ENCODE peak calls at places on chromosome 13, in eight cellular contexts. One of them, this sample, is unnamed.

GRCh38 chr13:22455036-22455435 is 725.7 kb upstream of the SGCG start:
- DNase-seq in mucosa of descending colon: no peak
- DNase-seq in nephron progenitor cell: no peak
- DNase-seq in NCI-H1092: peak; percentile 6
- DNase-seq in SW 1271: no peak
- DNase-seq in ureter: no peak
- DNase-seq in aorta: no peak
- DNase-seq in tibial nerve: no peak
- DNase-seq in this sample: no peak

GRCh38 chr13:101289764-101290163 is 126.5 kb downstream of the NALCN start:
- DNase-seq in mucosa of descending colon: no peak
- DNase-seq in nephron progenitor cell: peak; percentile 80
- DNase-seq in NCI-H1092: peak; percentile 84
- DNase-seq in SW 1271: peak; percentile 75
- DNase-seq in ureter: no peak
- DNase-seq in aorta: no peak
- DNase-seq in tibial nerve: no peak
- DNase-seq in this sample: peak; percentile 10

GRCh38 chr13:39273953-39274352 is 235.7 kb downstream of the NHLRC3 start:
- DNase-seq in mucosa of descending colon: peak; percentile 62
- DNase-seq in nephron progenitor cell: no peak
- DNase-seq in NCI-H1092: no peak
- DNase-seq in SW 1271: no peak
- DNase-seq in ureter: no peak
- DNase-seq in aorta: no peak
- DNase-seq in tibial nerve: no peak
- DNase-seq in this sample: peak; percentile 38

GRCh38 chr13:33249066-33249465 is 36.5 kb downstream of the STARD13 start:
- DNase-seq in mucosa of descending colon: no peak
- DNase-seq in nephron progenitor cell: no peak
- DNase-seq in NCI-H1092: no peak
- DNase-seq in SW 1271: no peak
- DNase-seq in ureter: no peak
- DNase-seq in aorta: no peak
- DNase-seq in tibial nerve: no peak
- DNase-seq in this sample: peak; percentile 18

GRCh38 chr13:22740264-22740663 is 440.5 kb upstream of the SGCG start:
- DNase-seq in mucosa of descending colon: peak; percentile 30
- DNase-seq in nephron progenitor cell: no peak
- DNase-seq in NCI-H1092: no peak
- DNase-seq in SW 1271: no peak
- DNase-seq in ureter: no peak
- DNase-seq in aorta: no peak
- DNase-seq in tibial nerve: no peak
- DNase-seq in this sample: no peak

GRCh38 chr13:29923554-29924481 is 73.4 kb upstream of the UBL3 start:
- DNase-seq in mucosa of descending colon: peak; percentile 90
- DNase-seq in nephron progenitor cell: no peak
- DNase-seq in NCI-H1092: peak; percentile 49
- DNase-seq in SW 1271: peak; percentile 82
- DNase-seq in ureter: peak; percentile 88
- DNase-seq in aorta: peak; percentile 93
- DNase-seq in tibial nerve: peak; percentile 36
- DNase-seq in this sample: peak; percentile 99

GRCh38 chr13:31495336-31495735 is 244.0 kb upstream of the RXFP2 start:
- DNase-seq in mucosa of descending colon: no peak
- DNase-seq in nephron progenitor cell: no peak
- DNase-seq in NCI-H1092: no peak
- DNase-seq in SW 1271: no peak
- DNase-seq in ureter: no peak
- DNase-seq in aorta: no peak
- DNase-seq in tibial nerve: no peak
- DNase-seq in this sample: no peak

GRCh38 chr13:23348270-23349126 is 85.0 kb downstream of the SACS start:
- DNase-seq in mucosa of descending colon: no peak
- DNase-seq in nephron progenitor cell: no peak
- DNase-seq in NCI-H1092: no peak
- DNase-seq in SW 1271: peak; percentile 13
- DNase-seq in ureter: no peak
- DNase-seq in aorta: no peak
- DNase-seq in tibial nerve: no peak
- DNase-seq in this sample: peak; percentile 5

GRCh38 chr13:51283361-51283760 is 56.1 kb upstream of the SERPINE3 start:
- DNase-seq in mucosa of descending colon: no peak
- DNase-seq in nephron progenitor cell: no peak
- DNase-seq in NCI-H1092: no peak
- DNase-seq in SW 1271: no peak
- DNase-seq in ureter: no peak
- DNase-seq in aorta: no peak
- DNase-seq in tibial nerve: no peak
- DNase-seq in this sample: no peak

GRCh38 chr13:23447927-23448326 is 14.4 kb upstream of the SACS start:
- DNase-seq in mucosa of descending colon: peak; percentile 7
- DNase-seq in nephron progenitor cell: no peak
- DNase-seq in NCI-H1092: no peak
- DNase-seq in SW 1271: no peak
- DNase-seq in ureter: no peak
- DNase-seq in aorta: no peak
- DNase-seq in tibial nerve: no peak
- DNase-seq in this sample: peak; percentile 88

GRCh38 chr13:79810018-79810417 is 329.1 kb downstream of the NDFIP2 start:
- DNase-seq in mucosa of descending colon: no peak
- DNase-seq in nephron progenitor cell: no peak
- DNase-seq in NCI-H1092: no peak
- DNase-seq in SW 1271: no peak
- DNase-seq in ureter: no peak
- DNase-seq in aorta: no peak
- DNase-seq in tibial nerve: no peak
- DNase-seq in this sample: no peak

This sample was measured in fibroblast of the aortic adventitia.